ENCODE peak calls at places on chromosomes 12 and 14, in five cellular contexts. Q, X, G, K and Z are unnamed samples.
A peak's percentile ranks its signal among the peaks of the same experiment; 100 is the strongest.

GRCh38 chr14:56805201-56805991 is 4.9 kb downstream of the OTX2 start:
- DNase-seq in X (no peak), K (no peak), G (no peak), Q (no peak), Z (no peak)

GRCh38 chr12:21559855-21560569 is 33.9 kb downstream of the SPX start:
- DNase-seq in Q (no peak), X (peak; percentile 63), K (peak; percentile 48), G (no peak), Z (no peak)

GRCh38 chr12:49094104-49094948 is at the start of gene DHH:
- DNase-seq in G (peak; percentile 49), K (peak; percentile 9), Q (peak; percentile 40), X (peak; percentile 40), Z (no peak)

GRCh38 chr12:123941485-123942276 is 30.9 kb downstream of the CCDC92 start:
- DNase-seq in K (no peak), Q (no peak), G (no peak), X (no peak), Z (no peak)

GRCh38 chr14:104542871-104543830 is 36.4 kb upstream of the C14orf180 start:
- DNase-seq in K (no peak), Q (no peak), X (no peak), G (no peak), Z (no peak)

GRCh38 chr12:115172521-115172920 is 488.5 kb upstream of the TBX3 start:
- DNase-seq in Q (no peak), G (no peak), X (no peak), K (peak; percentile 68), Z (no peak)

GRCh38 chr12:40622246-40622838 is 69.9 kb upstream of the CNTN1 start:
- DNase-seq in Q (peak; percentile 56), K (peak; percentile 17), X (peak; percentile 77), G (peak; percentile 60), Z (no peak)

GRCh38 chr12:124741211-124741610 is 122.5 kb downstream of the SCARB1 start:
- DNase-seq in K (no peak), Q (no peak), G (no peak), X (no peak), Z (no peak)

GRCh38 chr12:132825861-132826260 is 2.8 kb downstream of the GOLGA3 start:
- DNase-seq in X (no peak), G (no peak), Q (no peak), K (no peak), Z (no peak)

GRCh38 chr14:32648434-32648833 is 290.2 kb upstream of the NPAS3 start:
- DNase-seq in G (no peak), Q (no peak), K (peak; percentile 45), X (no peak), Z (no peak)

GRCh38 chr14:37566811-37567371 is 28.2 kb downstream of the FOXA1 start:
- DNase-seq in X (no peak), G (no peak), K (peak; percentile 24), Q (no peak), Z (no peak)

GRCh38 chr12:98373019-98373554 is 142.3 kb upstream of the TMPO start:
- DNase-seq in X (no peak), Q (peak; percentile 14), G (no peak), K (peak; percentile 41), Z (no peak)

GRCh38 chr12:117774986-117775775 is 193.6 kb downstream of the KSR2 start:
- DNase-seq in X (no peak), K (peak; percentile 1), Q (no peak), G (no peak), Z (no peak)

GRCh38 chr14:22599349-22599748 is 1.2 kb downstream of the ABHD4 start:
- DNase-seq in K (no peak), X (no peak), Q (no peak), G (no peak), Z (no peak)

GRCh38 chr12:14885718-14886201 is at the start of gene MGP:
- DNase-seq in G (peak; percentile 81), Q (peak; percentile 68), X (peak; percentile 21), K (peak; percentile 89), Z (peak; percentile 57)

GRCh38 chr14:81302613-81303012 is 81.9 kb upstream of the GTF2A1 start:
- DNase-seq in Q (no peak), X (no peak), K (no peak), G (no peak), Z (no peak)

GRCh38 chr14:68377459-68377858 is 415.4 kb downstream of the ZFP36L1 start:
- DNase-seq in Q (peak; percentile 42), G (peak; percentile 62), K (peak; percentile 71), X (no peak), Z (peak; percentile 48)

GRCh38 chr12:53955776-53956250 is 1.1 kb downstream of the HOXC12 start:
- DNase-seq in Q (no peak), G (no peak), X (no peak), K (no peak), Z (no peak)
- H3K4me1 ChIP-seq in Q (peaks cover 5% of the 10 kb centered on the region), G (peaks cover 21% of the 10 kb centered on the region), X (peaks cover 29% of the 10 kb centered on the region), K (no peaks in the 10 kb centered on the region), Z (no peaks in the 10 kb centered on the region)

GRCh38 chr12:89346741-89347324 is 5.5 kb downstream of the DUSP6 start:
- DNase-seq in Q (no peak), X (peak; percentile 29), G (peak; percentile 44), K (peak; percentile 74), Z (no peak)
- H3K4me1 ChIP-seq in Q (peaks cover 37% of the 10 kb centered on the region), X (peaks cover 65% of the 10 kb centered on the region), G (peaks cover 30% of the 10 kb centered on the region), K (peaks cover 12% of the 10 kb centered on the region), Z (peaks cover 8% of the 10 kb centered on the region)

DNA sequence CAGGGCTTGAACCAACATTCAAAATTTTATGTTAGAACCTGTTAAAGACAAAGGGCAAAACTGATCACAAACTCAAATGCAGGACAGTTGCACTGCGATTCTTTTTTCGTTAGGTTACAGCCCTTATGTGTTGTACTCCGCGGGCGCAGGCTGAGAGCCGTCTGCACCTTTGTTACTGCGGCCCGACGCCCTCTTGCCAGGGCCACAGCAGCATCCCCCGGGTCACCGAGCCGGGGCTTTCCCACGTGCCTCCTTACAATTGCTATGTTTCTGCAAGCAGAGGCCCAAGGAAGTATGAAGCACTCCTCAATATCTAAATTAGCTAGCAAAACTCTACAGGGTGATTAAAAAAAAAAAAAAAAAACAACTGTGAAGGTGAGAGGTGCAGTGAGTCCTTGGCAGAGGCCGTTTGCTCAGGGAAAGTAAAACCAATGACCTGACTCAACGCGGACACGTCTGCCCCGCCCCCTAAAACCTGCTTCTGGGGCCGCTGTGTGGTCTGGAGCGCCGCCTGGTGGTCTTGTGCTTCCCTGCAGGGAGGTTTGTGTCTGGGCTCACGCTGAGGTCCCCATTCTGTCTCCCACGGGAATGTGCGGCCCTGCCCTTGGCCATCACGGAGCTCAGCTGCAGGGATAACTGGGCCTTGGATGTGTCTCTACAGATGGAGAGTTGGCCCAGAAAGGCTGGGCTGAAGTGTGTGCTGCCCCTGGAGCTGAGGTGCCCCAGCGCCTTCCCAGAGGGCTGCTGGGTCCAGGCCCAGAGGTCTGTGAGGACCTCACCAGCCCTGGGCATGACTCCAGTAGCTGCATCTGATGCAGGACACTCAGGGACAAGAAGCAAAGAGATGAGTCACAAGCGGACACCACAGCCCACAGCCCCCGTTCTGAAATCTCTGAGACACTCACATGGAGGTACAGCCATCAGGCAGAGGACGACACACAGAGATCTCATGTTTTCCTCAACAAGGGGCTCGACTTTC is 418.5 kb downstream of the TMEM121 start:
- DNase-seq in X (peak; percentile 79), Q (peak; percentile 36), K (no peak), G (no peak), Z (peak; percentile 24)
- H3K4me1 ChIP-seq in X (peaks cover 10% of the 10 kb centered on the region), Q (no peaks in the 10 kb centered on the region), K (no peaks in the 10 kb centered on the region), G (no peaks in the 10 kb centered on the region), Z (no peaks in the 10 kb centered on the region)

GRCh38 chr12:120223458-120224303 is 22.8 kb upstream of the RPLP0 start:
- DNase-seq in G (no peak), K (no peak), Q (no peak), X (no peak), Z (no peak)

GRCh38 chr12:120225852-120226640 is 25.1 kb upstream of the RPLP0 start:
- DNase-seq in G (no peak), Q (no peak), X (peak; percentile 42), K (no peak), Z (no peak)

GRCh38 chr12:120222288-120222832 is 21.4 kb upstream of the RPLP0 start:
- DNase-seq in X (no peak), K (no peak), G (no peak), Q (no peak), Z (no peak)

GRCh38 chr12:120225200-120225558 is 24.3 kb upstream of the RPLP0 start:
- DNase-seq in G (no peak), X (no peak), Q (no peak), K (no peak), Z (no peak)

DNA sequence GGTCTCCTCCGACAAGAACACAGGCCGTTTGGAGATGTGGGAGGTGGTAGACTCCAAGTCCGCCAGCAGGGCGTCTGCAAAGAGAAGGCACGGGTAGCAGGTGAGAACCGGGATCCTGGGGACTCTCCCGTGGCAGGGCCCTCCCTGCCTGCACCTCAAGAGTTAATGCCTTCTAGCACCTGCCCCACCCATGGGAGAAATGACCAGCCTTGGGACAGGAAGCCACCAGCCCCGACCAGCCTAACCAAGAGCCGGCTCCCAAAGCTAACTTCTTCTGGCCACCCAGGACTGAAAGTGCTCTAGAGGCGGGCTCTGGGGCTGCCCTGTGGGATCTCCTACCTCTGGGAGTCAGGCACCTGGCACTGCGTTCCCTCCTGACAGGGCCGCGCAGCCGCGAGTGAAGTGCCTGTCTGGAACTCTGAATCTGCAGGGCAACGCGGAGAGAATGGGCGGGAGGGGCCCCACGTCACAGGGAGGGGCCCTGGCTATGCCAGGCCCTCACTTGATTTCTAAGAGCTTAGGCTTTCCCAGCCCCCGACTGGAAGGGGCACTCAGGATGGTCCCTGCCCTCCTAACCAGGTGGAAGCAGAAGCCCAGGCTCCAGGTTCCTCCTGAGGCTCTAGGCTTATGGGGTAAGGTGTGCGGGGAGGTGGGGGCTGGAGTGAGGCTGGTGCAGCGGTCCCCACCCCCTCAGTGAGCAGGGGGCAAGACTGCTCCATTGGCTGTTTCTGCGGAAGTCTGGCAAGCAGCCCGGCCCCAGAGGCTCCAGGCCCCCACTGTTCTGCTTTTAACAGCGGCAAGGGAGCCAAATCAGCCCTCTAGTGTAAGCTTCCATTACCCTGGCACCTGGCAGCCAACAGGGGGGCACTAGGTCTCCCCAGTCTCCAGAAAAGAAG is 23.6 kb upstream of the RPLP0 start:
- DNase-seq in G (no peak), X (peak; percentile 92), Q (no peak), K (no peak), Z (no peak)
- H3K4me1 ChIP-seq in G (peaks cover 44% of the 10 kb centered on the region), X (peaks cover 45% of the 10 kb centered on the region), Q (peaks cover 41% of the 10 kb centered on the region), K (peaks cover 17% of the 10 kb centered on the region), Z (peaks cover 42% of the 10 kb centered on the region)

DNA sequence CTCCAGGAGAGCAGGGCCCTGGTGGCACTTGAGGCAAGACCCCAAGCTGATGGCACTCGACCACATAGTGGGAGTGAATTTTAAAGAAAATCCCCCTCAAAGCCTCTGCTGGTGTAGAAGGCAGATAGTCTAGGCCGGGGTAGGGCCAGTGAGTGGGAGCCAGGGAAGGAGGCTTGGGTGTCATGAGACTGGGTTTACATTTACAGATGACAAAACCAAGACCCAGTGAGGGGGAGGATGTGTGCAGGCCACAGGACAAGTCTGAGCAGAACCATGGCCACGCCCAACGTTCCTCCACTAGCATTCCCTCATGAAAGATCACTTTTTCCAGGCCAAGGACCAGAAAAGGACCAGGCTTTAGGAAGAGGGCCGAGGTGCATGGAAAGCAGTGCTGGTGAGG is 42.0 kb downstream of the EVL start:
- DNase-seq in X (no peak), Q (no peak), K (no peak), G (peak; percentile 19), Z (no peak)
- H3K4me1 ChIP-seq in X (peaks cover 19% of the 10 kb centered on the region), Q (peaks cover 33% of the 10 kb centered on the region), K (peaks cover 12% of the 10 kb centered on the region), G (peaks cover 55% of the 10 kb centered on the region), Z (peaks cover 9% of the 10 kb centered on the region)

DNA sequence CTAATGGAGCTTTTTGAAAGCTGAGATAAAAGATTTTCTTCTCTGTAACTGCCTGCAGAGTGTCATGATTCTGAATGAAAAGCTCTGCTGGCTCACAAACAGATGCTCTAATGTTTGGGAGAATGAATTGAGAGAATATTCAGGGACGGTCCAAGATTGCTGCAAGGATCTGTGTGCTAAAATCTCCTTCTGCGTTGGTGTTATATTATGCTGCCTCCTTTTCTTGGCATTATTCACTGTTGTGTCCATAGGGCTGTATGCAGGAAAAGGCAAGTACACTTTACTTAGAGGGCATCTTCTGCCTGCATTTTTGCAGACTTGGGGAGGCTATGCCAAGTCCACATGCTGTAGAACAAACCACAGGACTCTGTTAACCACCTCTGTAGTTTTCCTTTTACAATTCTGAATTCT is 209.8 kb upstream of the KRR1 start:
- DNase-seq in K (peak; percentile 59), X (no peak), G (no peak), Q (no peak), Z (no peak)
- H3K4me1 ChIP-seq in K (peaks cover 33% of the 10 kb centered on the region), X (peaks cover 28% of the 10 kb centered on the region), G (peaks cover 22% of the 10 kb centered on the region), Q (peaks cover 40% of the 10 kb centered on the region), Z (peaks cover 10% of the 10 kb centered on the region)